ENCODE peak calls at places on chromosome 18, in seven cellular contexts. One of them, this sample, is unnamed.

GRCh38 chr18:32889620-32890593 is 117.1 kb upstream of the KLHL14 start:
- DNase-seq in sigmoid colon: no peak
- DNase-seq in left ventricle myocardium inferior: no peak
- DNase-seq in tibial nerve: no peak
- DNase-seq in ovary: no peak
- DNase-seq in body of pancreas: no peak
- DNase-seq in fibroblast of lung: no peak
- DNase-seq in this sample: no peak

GRCh38 chr18:59141294-59142068 is 1.8 kb downstream of the SEC11C start:
- DNase-seq in left ventricle myocardium inferior: no peak
- DNase-seq in fibroblast of lung: no peak
- DNase-seq in sigmoid colon: no peak
- DNase-seq in tibial nerve: no peak
- DNase-seq in body of pancreas: no peak
- DNase-seq in ovary: no peak
- DNase-seq in this sample: no peak

GRCh38 chr18:9950289-9951016 is 36.6 kb downstream of the VAPA start:
- DNase-seq in ovary: no peak
- DNase-seq in sigmoid colon: no peak
- DNase-seq in body of pancreas: no peak
- DNase-seq in fibroblast of lung: peak
- DNase-seq in tibial nerve: no peak
- DNase-seq in left ventricle myocardium inferior: no peak
- DNase-seq in this sample: no peak

GRCh38 chr18:75128051-75128605 is 80.8 kb downstream of the PTGR3 start:
- DNase-seq in tibial nerve: no peak
- DNase-seq in fibroblast of lung: no peak
- DNase-seq in sigmoid colon: no peak
- DNase-seq in left ventricle myocardium inferior: no peak
- DNase-seq in body of pancreas: no peak
- DNase-seq in ovary: no peak
- DNase-seq in this sample: no peak

GRCh38 chr18:59145055-59145454 is 5.4 kb downstream of the SEC11C start:
- DNase-seq in body of pancreas: no peak
- DNase-seq in tibial nerve: no peak
- DNase-seq in sigmoid colon: no peak
- DNase-seq in ovary: no peak
- DNase-seq in left ventricle myocardium inferior: no peak
- DNase-seq in fibroblast of lung: no peak
- DNase-seq in this sample: no peak

GRCh38 chr18:56900195-56901094 is 246.4 kb upstream of the BOD1L2 start:
- DNase-seq in body of pancreas: no peak
- DNase-seq in sigmoid colon: no peak
- DNase-seq in fibroblast of lung: no peak
- DNase-seq in ovary: no peak
- DNase-seq in tibial nerve: no peak
- DNase-seq in left ventricle myocardium inferior: no peak
- DNase-seq in this sample: no peak

GRCh38 chr18:51170689-51171088 is 26.8 kb downstream of the MEX3C start:
- DNase-seq in tibial nerve: no peak
- DNase-seq in sigmoid colon: no peak
- DNase-seq in ovary: no peak
- DNase-seq in left ventricle myocardium inferior: no peak
- DNase-seq in body of pancreas: no peak
- DNase-seq in fibroblast of lung: no peak
- DNase-seq in this sample: no peak

GRCh38 chr18:58334061-58334460 is 290.0 kb downstream of the NEDD4L start:
- DNase-seq in sigmoid colon: no peak
- DNase-seq in left ventricle myocardium inferior: no peak
- DNase-seq in fibroblast of lung: no peak
- DNase-seq in ovary: no peak
- DNase-seq in body of pancreas: no peak
- DNase-seq in tibial nerve: no peak
- DNase-seq in this sample: no peak

GRCh38 chr18:49656098-49656591 is 94.3 kb downstream of the LIPG start:
- DNase-seq in ovary: no peak
- DNase-seq in fibroblast of lung: peak
- DNase-seq in body of pancreas: no peak
- DNase-seq in sigmoid colon: no peak
- DNase-seq in tibial nerve: no peak
- DNase-seq in left ventricle myocardium inferior: no peak
- DNase-seq in this sample: no peak

GRCh38 chr18:63883617-63884016 is 3.9 kb upstream of the SERPINB2 start:
- DNase-seq in ovary: no peak
- DNase-seq in sigmoid colon: no peak
- DNase-seq in body of pancreas: no peak
- DNase-seq in left ventricle myocardium inferior: no peak
- DNase-seq in tibial nerve: no peak
- DNase-seq in fibroblast of lung: no peak
- DNase-seq in this sample: no peak

GRCh38 chr18:63879684-63880083 is 7.8 kb upstream of the SERPINB2 start:
- DNase-seq in ovary: no peak
- DNase-seq in fibroblast of lung: peak
- DNase-seq in body of pancreas: no peak
- DNase-seq in tibial nerve: no peak
- DNase-seq in sigmoid colon: no peak
- DNase-seq in left ventricle myocardium inferior: no peak
- DNase-seq in this sample: no peak

GRCh38 chr18:63878982-63879381 is 8.5 kb upstream of the SERPINB2 start:
- DNase-seq in fibroblast of lung: no peak
- DNase-seq in left ventricle myocardium inferior: no peak
- DNase-seq in ovary: no peak
- DNase-seq in body of pancreas: no peak
- DNase-seq in sigmoid colon: no peak
- DNase-seq in tibial nerve: no peak
- DNase-seq in this sample: no peak

GRCh38 chr18:63881851-63882250 is 5.7 kb upstream of the SERPINB2 start:
- DNase-seq in tibial nerve: no peak
- DNase-seq in sigmoid colon: no peak
- DNase-seq in fibroblast of lung: peak
- DNase-seq in left ventricle myocardium inferior: no peak
- DNase-seq in body of pancreas: no peak
- DNase-seq in ovary: no peak
- DNase-seq in this sample: no peak

DNA sequence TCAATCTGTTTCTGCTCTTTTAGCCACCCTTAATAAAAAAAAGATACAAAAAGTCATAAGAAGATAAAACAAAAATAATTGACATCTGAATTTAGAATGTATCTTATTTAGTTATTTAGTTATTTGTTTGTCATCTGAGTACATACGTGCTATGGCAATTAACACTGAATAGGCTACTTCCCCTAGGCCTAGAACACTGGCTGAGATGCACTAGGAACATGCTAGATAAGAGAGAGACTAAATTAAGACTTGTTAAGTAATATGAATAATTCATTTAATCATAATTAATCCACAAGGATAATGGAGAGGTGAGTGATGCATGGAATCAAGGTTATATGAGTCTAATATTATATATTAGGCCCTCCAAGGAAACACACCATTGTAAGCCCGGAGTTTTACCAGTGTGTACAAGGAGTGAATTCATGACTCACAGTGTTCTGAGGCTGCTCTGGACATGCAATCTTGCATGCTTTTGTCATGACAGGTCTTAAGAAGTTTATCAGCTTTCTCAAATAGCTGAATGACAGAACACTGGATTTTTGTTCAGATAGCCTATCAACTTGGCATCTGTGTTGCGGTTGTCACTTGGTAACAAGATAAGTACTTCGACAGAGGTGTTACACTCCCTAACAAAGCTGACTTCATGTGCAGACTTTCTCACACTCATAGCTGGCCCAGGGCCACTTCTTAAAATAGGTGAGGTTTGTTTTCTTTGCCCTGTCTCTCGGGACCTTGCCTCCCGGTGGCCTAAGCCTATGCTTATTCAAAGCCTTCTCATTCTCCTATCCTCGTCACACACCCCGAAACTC is 5.0 kb upstream of the SERPINB2 start:
- DNase-seq in tibial nerve: no peak
- DNase-seq in left ventricle myocardium inferior: no peak
- DNase-seq in ovary: no peak
- DNase-seq in sigmoid colon: no peak
- DNase-seq in body of pancreas: peak
- DNase-seq in fibroblast of lung: peak
- DNase-seq in this sample: no peak
- H3K27ac ChIP-seq in tibial nerve: no peak
- H3K27ac ChIP-seq in left ventricle myocardium inferior: peak
- H3K27ac ChIP-seq in ovary: no peak
- H3K27ac ChIP-seq in sigmoid colon: no peak
- H3K27ac ChIP-seq in body of pancreas: peak
- H3K27ac ChIP-seq in fibroblast of lung: peak
- H3K27ac ChIP-seq in this sample: no peak

DNA sequence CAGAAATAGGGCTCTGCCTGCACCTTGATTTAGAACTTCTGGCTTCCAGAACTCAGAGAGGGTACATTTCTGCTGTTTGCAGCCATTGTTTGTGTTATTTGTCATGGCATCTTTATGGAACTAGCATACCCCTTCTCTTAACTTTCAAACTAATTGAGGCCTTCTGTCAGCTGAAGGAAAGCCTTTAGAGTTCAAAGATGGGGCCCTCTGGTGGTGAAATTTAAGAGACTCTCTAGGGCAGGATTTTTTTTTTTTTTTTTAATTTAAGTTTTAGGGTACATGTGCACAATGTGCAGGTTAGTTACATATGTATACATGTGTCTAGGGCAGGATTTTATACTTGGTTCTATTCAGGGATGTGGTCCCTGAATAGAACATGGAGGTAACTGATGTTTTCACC is 260.6 kb upstream of the LINC00305 start:
- DNase-seq in body of pancreas: no peak
- DNase-seq in ovary: no peak
- DNase-seq in tibial nerve: no peak
- DNase-seq in left ventricle myocardium inferior: no peak
- DNase-seq in fibroblast of lung: no peak
- DNase-seq in sigmoid colon: no peak
- DNase-seq in this sample: no peak
- TF ChIP-seq CTCF in body of pancreas: peak
- TF ChIP-seq CTCF in ovary: no peak
- TF ChIP-seq CTCF in tibial nerve: no peak
- TF ChIP-seq CTCF in left ventricle myocardium inferior: peak
- TF ChIP-seq CTCF in fibroblast of lung: peak
- TF ChIP-seq CTCF in sigmoid colon: no peak
- TF ChIP-seq CTCF in this sample: no peak

DNA sequence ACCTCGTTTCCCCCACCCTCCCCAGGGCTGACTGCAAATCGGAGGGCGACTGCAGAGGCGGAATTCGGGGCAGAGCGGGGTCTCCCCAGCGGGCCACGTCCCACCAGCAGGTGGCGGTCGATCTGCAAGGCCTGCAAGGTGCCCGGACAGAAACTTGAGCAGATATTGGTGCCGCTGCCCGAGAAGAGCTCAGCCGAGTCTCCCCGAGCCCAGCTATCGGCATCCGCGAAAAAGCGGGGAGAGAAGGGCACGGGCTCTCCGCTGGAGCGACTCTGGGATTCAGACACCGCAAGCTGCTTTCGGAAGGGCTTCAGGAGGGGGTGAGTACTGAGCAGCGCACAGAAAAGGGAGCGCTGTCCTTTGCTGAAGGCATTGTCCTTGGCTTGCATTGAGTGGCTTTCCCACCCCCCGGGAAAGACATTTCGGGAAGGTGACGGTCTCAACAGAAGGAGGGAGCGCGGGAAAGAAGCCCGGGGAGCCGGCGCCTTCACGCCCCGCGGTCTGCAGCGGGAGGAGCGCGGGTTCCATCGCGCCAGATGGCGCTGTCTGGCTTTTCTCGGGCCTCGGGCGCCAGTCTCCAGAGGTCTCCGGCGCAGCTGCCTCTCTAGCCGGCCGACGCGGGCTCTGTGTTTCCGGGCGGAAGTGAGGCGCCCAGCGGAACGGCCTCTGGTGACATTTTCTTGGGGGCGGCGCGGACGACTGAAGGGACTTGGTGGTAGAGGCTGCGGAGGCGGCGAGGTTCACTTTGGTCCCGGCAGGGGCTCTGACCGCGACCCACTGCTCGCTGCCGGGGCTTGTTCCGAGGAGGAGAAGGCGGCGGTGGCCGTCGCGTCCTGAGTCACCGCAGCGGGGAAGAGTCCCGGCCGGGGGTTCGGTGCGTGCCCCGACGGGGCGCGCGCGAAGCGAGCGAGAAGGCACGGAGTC is 69.5 kb downstream of the HAUS1 start:
- DNase-seq in sigmoid colon: peak
- DNase-seq in ovary: peak
- DNase-seq in body of pancreas: peak
- DNase-seq in fibroblast of lung: peak
- DNase-seq in left ventricle myocardium inferior: peak
- DNase-seq in tibial nerve: peak
- DNase-seq in this sample: peak
- H3K27ac ChIP-seq in sigmoid colon: peak
- H3K27ac ChIP-seq in ovary: peak
- H3K27ac ChIP-seq in body of pancreas: peak
- H3K27ac ChIP-seq in fibroblast of lung: peak
- H3K27ac ChIP-seq in left ventricle myocardium inferior: peak
- H3K27ac ChIP-seq in tibial nerve: peak
- H3K27ac ChIP-seq in this sample: peak

GRCh38 chr18:78875268-78875997 is 104.2 kb upstream of the SALL3 start:
- DNase-seq in ovary: no peak
- DNase-seq in body of pancreas: peak
- DNase-seq in tibial nerve: peak
- DNase-seq in fibroblast of lung: no peak
- DNase-seq in left ventricle myocardium inferior: no peak
- DNase-seq in sigmoid colon: no peak
- DNase-seq in this sample: no peak
- TF ChIP-seq CTCF in ovary: no peak
- TF ChIP-seq CTCF in body of pancreas: peak
- TF ChIP-seq CTCF in tibial nerve: no peak
- TF ChIP-seq CTCF in fibroblast of lung: no peak
- TF ChIP-seq CTCF in left ventricle myocardium inferior: peak
- TF ChIP-seq CTCF in sigmoid colon: no peak
- TF ChIP-seq CTCF in this sample: no peak

DNA sequence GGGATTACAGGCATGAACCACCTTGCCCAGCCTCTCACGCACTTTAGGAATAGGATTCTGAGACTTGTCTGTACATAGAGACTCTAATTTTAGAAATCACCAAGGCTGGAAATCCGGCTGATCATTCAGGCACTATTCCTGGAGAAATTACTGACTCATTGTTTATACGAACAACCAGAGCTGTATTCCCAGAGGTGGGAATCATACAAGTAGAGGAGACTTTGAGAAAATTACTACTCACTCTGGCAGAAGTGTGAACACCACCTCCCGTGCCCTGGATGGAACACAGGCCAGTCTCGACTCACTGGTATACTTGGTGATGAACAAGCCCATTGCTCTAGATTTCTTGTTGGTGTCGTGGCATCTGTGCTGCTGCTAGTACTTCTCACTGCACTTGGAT is 5.8 kb upstream of the ADNP2 start:
- DNase-seq in tibial nerve: no peak
- DNase-seq in fibroblast of lung: peak
- DNase-seq in left ventricle myocardium inferior: no peak
- DNase-seq in sigmoid colon: no peak
- DNase-seq in body of pancreas: no peak
- DNase-seq in ovary: no peak
- DNase-seq in this sample: no peak
- H3K27ac ChIP-seq in tibial nerve: no peak
- H3K27ac ChIP-seq in fibroblast of lung: no peak
- H3K27ac ChIP-seq in left ventricle myocardium inferior: peak
- H3K27ac ChIP-seq in sigmoid colon: peak
- H3K27ac ChIP-seq in body of pancreas: no peak
- H3K27ac ChIP-seq in ovary: no peak
- H3K27ac ChIP-seq in this sample: no peak